ENCODE peak calls at places on chromosomes 2 and 18, in four cellular contexts. One of them, this sample, is unnamed.

GRCh38 chr18:21155443-21155842 is 43.8 kb upstream of the ROCK1 start:
- DNase-seq in IMR-90: no peak
- DNase-seq in mesendoderm: no peak
- DNase-seq in H1: no peak
- DNase-seq in this sample: no peak

GRCh38 chr2:76175295-76175694 is 464.6 kb upstream of the GCFC2 start:
- DNase-seq in IMR-90: no peak
- DNase-seq in mesendoderm: no peak
- DNase-seq in H1: no peak
- DNase-seq in this sample: no peak

GRCh38 chr2:60152226-60152833 is 401.1 kb downstream of the BCL11A start:
- DNase-seq in IMR-90: peak
- DNase-seq in mesendoderm: peak
- DNase-seq in H1: no peak
- DNase-seq in this sample: no peak

GRCh38 chr18:28075501-28075900 is 101.4 kb downstream of the CDH2 start:
- DNase-seq in IMR-90: no peak
- DNase-seq in mesendoderm: peak
- DNase-seq in H1: no peak
- DNase-seq in this sample: no peak

GRCh38 chr2:200439981-200440380 is 69.9 kb downstream of the KCTD18 start:
- DNase-seq in IMR-90: no peak
- DNase-seq in mesendoderm: no peak
- DNase-seq in H1: no peak
- DNase-seq in this sample: no peak

GRCh38 chr2:128369626-128370467 is 51.2 kb upstream of the HS6ST1 start:
- DNase-seq in IMR-90: no peak
- DNase-seq in mesendoderm: no peak
- DNase-seq in H1: no peak
- DNase-seq in this sample: peak

GRCh38 chr2:191319181-191319580 is 74.0 kb downstream of the MYO1B start:
- DNase-seq in IMR-90: peak
- DNase-seq in mesendoderm: no peak
- DNase-seq in H1: no peak
- DNase-seq in this sample: no peak

GRCh38 chr2:166516712-166517303 is 22.8 kb upstream of the SCN7A start:
- DNase-seq in IMR-90: peak
- DNase-seq in mesendoderm: peak
- DNase-seq in H1: peak
- DNase-seq in this sample: peak

GRCh38 chr2:198287706-198288105 is 483.3 kb downstream of the PLCL1 start:
- DNase-seq in IMR-90: no peak
- DNase-seq in mesendoderm: no peak
- DNase-seq in H1: no peak
- DNase-seq in this sample: no peak

GRCh38 chr2:170562928-170563327 is 152.2 kb upstream of the SP5 start:
- DNase-seq in IMR-90: no peak
- DNase-seq in mesendoderm: no peak
- DNase-seq in H1: no peak
- DNase-seq in this sample: no peak
- H2BK15ac ChIP-seq in IMR-90: no peak
- H2BK15ac ChIP-seq in mesendoderm: no peak
- H2BK15ac ChIP-seq in H1: no peak
- H2BK15ac ChIP-seq in this sample: no peak

GRCh38 chr2:180742809-180743208 is 237.6 kb upstream of the UBE2E3 start:
- DNase-seq in IMR-90: peak
- DNase-seq in mesendoderm: peak
- DNase-seq in H1: no peak
- DNase-seq in this sample: no peak
- H2BK5ac ChIP-seq in IMR-90: no peak
- H2BK5ac ChIP-seq in mesendoderm: no peak
- H2BK5ac ChIP-seq in H1: no peak
- H2BK5ac ChIP-seq in this sample: no peak

GRCh38 chr2:11142987-11143386 is 12.3 kb upstream of the SLC66A3 start:
- DNase-seq in IMR-90: no peak
- DNase-seq in mesendoderm: no peak
- DNase-seq in H1: no peak
- DNase-seq in this sample: no peak

GRCh38 chr2:11142330-11142729 is 12.9 kb upstream of the SLC66A3 start:
- DNase-seq in IMR-90: no peak
- DNase-seq in mesendoderm: no peak
- DNase-seq in H1: no peak
- DNase-seq in this sample: no peak

GRCh38 chr2:11140492-11140891 is 14.8 kb upstream of the SLC66A3 start:
- DNase-seq in IMR-90: peak
- DNase-seq in mesendoderm: no peak
- DNase-seq in H1: no peak
- DNase-seq in this sample: no peak

GRCh38 chr2:11144077-11144723 is 11.1 kb upstream of the SLC66A3 start:
- DNase-seq in IMR-90: no peak
- DNase-seq in mesendoderm: no peak
- DNase-seq in H1: no peak
- DNase-seq in this sample: no peak

GRCh38 chr2:11141319-11141718 is 13.9 kb upstream of the SLC66A3 start:
- DNase-seq in IMR-90: no peak
- DNase-seq in mesendoderm: no peak
- DNase-seq in H1: no peak
- DNase-seq in this sample: no peak
- H2BK15ac ChIP-seq in IMR-90: no peak
- H2BK15ac ChIP-seq in mesendoderm: no peak
- H2BK15ac ChIP-seq in H1: no peak
- H2BK15ac ChIP-seq in this sample: no peak

GRCh38 chr2:43294973-43295603 is 68.7 kb upstream of the ZFP36L2 start:
- DNase-seq in IMR-90: no peak
- DNase-seq in mesendoderm: no peak
- DNase-seq in H1: no peak
- DNase-seq in this sample: no peak

GRCh38 chr2:43300781-43301586 is 74.6 kb upstream of the ZFP36L2 start:
- DNase-seq in IMR-90: no peak
- DNase-seq in mesendoderm: no peak
- DNase-seq in H1: no peak
- DNase-seq in this sample: no peak

GRCh38 chr2:43302311-43303051 is 76.1 kb upstream of the ZFP36L2 start:
- DNase-seq in IMR-90: no peak
- DNase-seq in mesendoderm: no peak
- DNase-seq in H1: no peak
- DNase-seq in this sample: no peak

GRCh38 chr2:43300222-43300621 is 73.8 kb upstream of the ZFP36L2 start:
- DNase-seq in IMR-90: no peak
- DNase-seq in mesendoderm: no peak
- DNase-seq in H1: no peak
- DNase-seq in this sample: no peak

GRCh38 chr2:43298496-43298895 is 72.1 kb upstream of the ZFP36L2 start:
- DNase-seq in IMR-90: no peak
- DNase-seq in mesendoderm: no peak
- DNase-seq in H1: no peak
- DNase-seq in this sample: no peak
- H2BK5ac ChIP-seq in IMR-90: no peak
- H2BK5ac ChIP-seq in mesendoderm: no peak
- H2BK5ac ChIP-seq in H1: no peak
- H2BK5ac ChIP-seq in this sample: no peak

DNA sequence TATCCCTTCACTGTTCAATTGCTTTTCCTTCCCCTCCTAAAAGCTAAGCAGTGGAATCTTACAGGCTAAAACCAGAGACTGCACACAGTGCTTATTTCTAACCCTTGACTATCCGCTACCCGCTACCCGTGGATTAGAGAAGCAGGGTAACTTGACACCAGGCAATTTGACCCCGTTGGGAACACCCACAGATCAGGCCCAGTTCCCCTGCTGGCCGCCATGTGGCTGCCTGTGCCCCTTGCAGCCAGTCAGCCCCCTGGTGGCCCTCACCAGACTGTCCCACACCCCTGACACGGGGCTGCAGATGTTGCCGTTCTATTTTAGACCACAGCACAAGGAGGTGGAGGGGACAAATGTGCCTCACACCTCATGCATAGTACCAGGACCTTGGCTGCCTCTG is 74.8 kb downstream of the TXNL1 start:
- DNase-seq in IMR-90: no peak
- DNase-seq in mesendoderm: peak
- DNase-seq in H1: peak
- DNase-seq in this sample: peak
- H2BK15ac ChIP-seq in IMR-90: no peak
- H2BK15ac ChIP-seq in mesendoderm: no peak
- H2BK15ac ChIP-seq in H1: no peak
- H2BK15ac ChIP-seq in this sample: peak

GRCh38 chr2:65436169-65436824 is 3.9 kb upstream of the SPRED2 start:
- DNase-seq in IMR-90: peak
- DNase-seq in mesendoderm: peak
- DNase-seq in H1: peak
- DNase-seq in this sample: peak
- H2BK5ac ChIP-seq in IMR-90: peak
- H2BK5ac ChIP-seq in mesendoderm: peak
- H2BK5ac ChIP-seq in H1: peak
- H2BK5ac ChIP-seq in this sample: peak

GRCh38 chr2:127035212-127035611 is 71.7 kb downstream of the BIN1 start:
- DNase-seq in IMR-90: no peak
- DNase-seq in mesendoderm: no peak
- DNase-seq in H1: peak
- DNase-seq in this sample: no peak
- H2BK15ac ChIP-seq in IMR-90: no peak
- H2BK15ac ChIP-seq in mesendoderm: no peak
- H2BK15ac ChIP-seq in H1: no peak
- H2BK15ac ChIP-seq in this sample: no peak

DNA sequence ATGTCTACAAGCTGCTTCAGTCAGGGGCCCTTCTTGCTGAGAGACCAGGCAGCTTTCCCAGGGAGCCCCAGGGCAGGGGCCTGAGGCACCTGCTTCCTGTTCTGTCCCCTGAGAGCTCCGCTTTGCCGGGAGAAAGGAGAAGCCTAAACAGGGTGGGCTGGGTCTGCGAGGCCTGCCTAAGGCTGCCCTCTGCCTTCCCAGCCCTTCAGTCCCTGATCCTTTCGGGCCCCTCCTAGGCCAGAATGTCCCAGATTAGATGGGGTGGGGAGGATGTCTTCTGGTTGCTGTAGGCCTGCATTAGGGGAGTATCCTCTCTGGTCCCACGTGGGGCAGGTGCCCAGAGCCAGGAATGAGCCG is 72.4 kb downstream of the TGOLN2 start:
- DNase-seq in IMR-90: no peak
- DNase-seq in mesendoderm: peak
- DNase-seq in H1: no peak
- DNase-seq in this sample: no peak
- H2BK5ac ChIP-seq in IMR-90: peak
- H2BK5ac ChIP-seq in mesendoderm: peak
- H2BK5ac ChIP-seq in H1: peak
- H2BK5ac ChIP-seq in this sample: peak

GRCh38 chr2:43107679-43108078 is 118.7 kb downstream of the ZFP36L2 start:
- DNase-seq in IMR-90: no peak
- DNase-seq in mesendoderm: no peak
- DNase-seq in H1: no peak
- DNase-seq in this sample: no peak
- H2BK15ac ChIP-seq in IMR-90: peak
- H2BK15ac ChIP-seq in mesendoderm: no peak
- H2BK15ac ChIP-seq in H1: peak
- H2BK15ac ChIP-seq in this sample: peak